ENCODE peak calls at places on chromosomes 3 and 15, in four cellular contexts. I, A, W and V are unnamed samples.

GRCh38 chr3:151346292-151346691 is 16.9 kb upstream of the P2RY13 start:
- DNase-seq in I (no peak), A (no peak), W (no peak), V (no peak)

GRCh38 chr3:56962200-56962599 is 98.3 kb upstream of the SPATA12 start:
- DNase-seq in I (no peak), A (no peak), W (no peak), V (no peak)

GRCh38 chr3:54069961-54070360 is 52.4 kb upstream of the CACNA2D3 start:
- DNase-seq in I (no peak), A (no peak), W (no peak), V (no peak)

GRCh38 chr15:92898988-92899909 is 875 bp upstream of the CHD2 start:
- DNase-seq in I (no peak), A (no peak), W (no peak), V (no peak)

GRCh38 chr3:42205800-42206514 is 60.0 kb downstream of the CCK start:
- DNase-seq in I (no peak), A (no peak), W (peak; percentile 14), V (no peak)

GRCh38 chr3:59611649-59612431 is 562.0 kb upstream of the CFAP20DC start:
- DNase-seq in I (no peak), A (no peak), W (no peak), V (no peak)

GRCh38 chr3:113968986-113969385 is 21.2 kb downstream of the ZDHHC23 start:
- DNase-seq in I (no peak), A (no peak), W (no peak), V (no peak)

GRCh38 chr3:197499427-197499826 is 56.3 kb downstream of the BDH1 start:
- DNase-seq in I (no peak), A (peak; percentile 75), W (no peak), V (no peak)

GRCh38 chr15:40843885-40844542 is at the start of gene SPINT1:
- DNase-seq in I (no peak), A (peak; percentile 82), W (no peak), V (no peak)

GRCh38 chr15:86247249-86247955 is 167.7 kb downstream of the AGBL1 start:
- DNase-seq in I (no peak), A (no peak), W (no peak), V (no peak)

GRCh38 chr3:52452126-52452525 is 1.7 kb downstream of the TNNC1 start:
- DNase-seq in I (no peak), A (no peak), W (no peak), V (no peak)

GRCh38 chr3:159637895-159638542 is 350.6 kb upstream of the IL12A start:
- DNase-seq in I (no peak), A (no peak), W (no peak), V (no peak)

GRCh38 chr3:41688595-41689380 is 273.1 kb downstream of the ULK4 start:
- DNase-seq in I (no peak), A (no peak), W (no peak), V (no peak)

DNA sequence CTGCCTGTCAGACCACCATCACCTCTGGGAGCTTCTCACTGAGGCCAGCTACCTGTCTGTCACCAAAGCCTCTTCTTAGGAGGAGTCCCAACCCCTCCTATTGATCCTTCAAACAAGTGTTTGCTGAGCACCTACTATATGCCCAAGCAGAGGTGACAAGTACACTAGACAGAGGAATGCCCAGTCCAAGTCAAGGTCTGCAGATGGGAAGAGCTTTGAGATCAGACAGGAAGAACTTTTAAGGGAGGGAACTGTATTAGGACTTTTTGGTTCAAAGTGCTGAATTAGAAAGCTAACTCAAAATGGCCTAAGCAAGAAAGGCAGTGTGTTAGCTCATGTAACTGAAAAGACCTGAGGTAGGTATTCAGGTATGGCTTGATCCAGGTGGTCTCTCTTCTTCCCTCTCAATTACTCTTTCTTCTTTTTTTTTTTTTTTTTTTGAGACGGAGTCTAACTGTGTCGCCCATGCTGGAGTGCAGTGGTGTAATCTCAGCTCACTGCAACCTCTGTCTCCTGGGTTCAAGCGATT is 3.6 kb upstream of the RAD18 start:
- DNase-seq in I (no peak), A (no peak), W (no peak), V (no peak)
- H3K4me1 ChIP-seq in I (peaks cover 28% of the 10 kb centered on the region), A (peaks cover 22% of the 10 kb centered on the region), W (peaks cover 17% of the 10 kb centered on the region), V (peaks cover 18% of the 10 kb centered on the region)

DNA sequence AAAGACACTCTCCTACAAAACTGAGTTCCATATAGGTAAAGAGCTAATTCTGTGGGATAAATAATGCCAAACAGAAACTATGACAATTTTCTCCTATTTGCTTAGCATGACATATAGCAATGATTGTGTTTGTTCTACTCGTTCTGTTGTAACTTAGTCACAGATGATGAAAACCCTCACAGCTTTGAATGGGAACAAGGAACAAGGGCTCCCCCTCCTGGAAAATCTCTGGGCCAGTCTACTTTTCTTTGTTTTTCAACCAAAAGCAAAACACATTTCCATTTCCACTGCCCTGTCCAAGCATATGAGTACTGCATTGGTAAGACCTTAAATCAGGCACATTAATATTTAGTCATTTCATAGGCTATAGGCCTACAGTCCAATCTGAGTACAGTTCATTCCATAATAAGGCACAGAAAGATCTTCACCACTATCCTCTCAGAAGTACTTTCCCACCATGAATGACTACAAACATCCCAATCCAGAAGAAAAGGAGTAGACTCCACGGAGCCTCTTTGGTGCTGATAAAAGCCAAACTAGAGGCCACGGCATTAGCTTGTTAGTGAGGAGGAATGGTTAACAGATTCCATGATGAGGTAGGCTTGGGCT is 67.1 kb downstream of the ATP8B4 start:
- DNase-seq in I (peak; percentile 50), A (peak; percentile 43), W (peak; percentile 76), V (no peak)
- TF ChIP-seq POLR2AphosphoS5 in I (no peak), A (no peak), W (no peak), V (no peak)

GRCh38 chr3:12334786-12335185 is 45.9 kb downstream of the PPARG start:
- DNase-seq in I (no peak), A (no peak), W (no peak), V (no peak)

GRCh38 chr3:12323237-12323636 is 34.4 kb downstream of the PPARG start:
- DNase-seq in I (no peak), A (no peak), W (no peak), V (no peak)

GRCh38 chr3:12325594-12326295 is 36.9 kb downstream of the PPARG start:
- DNase-seq in I (no peak), A (no peak), W (no peak), V (no peak)

GRCh38 chr3:12328132-12328915 is 39.5 kb downstream of the PPARG start:
- DNase-seq in I (no peak), A (no peak), W (no peak), V (no peak)

GRCh38 chr3:12329063-12329462 is 40.2 kb downstream of the PPARG start:
- DNase-seq in I (no peak), A (no peak), W (no peak), V (no peak)
- TF ChIP-seq CTCF in I (no peak), A (no peak), W (no peak), V (no peak)

GRCh38 chr3:134311265-134311664 is 60.6 kb upstream of the RYK start:
- DNase-seq in I (no peak), A (no peak), W (no peak), V (no peak)
- H3K4me1 ChIP-seq in I (peaks cover 32% of the 10 kb centered on the region), A (peaks cover 47% of the 10 kb centered on the region), W (peaks cover 75% of the 10 kb centered on the region), V (peaks cover 66% of the 10 kb centered on the region)

GRCh38 chr3:73719413-73719831 is 94.7 kb upstream of the PDZRN3 start:
- DNase-seq in I (no peak), A (no peak), W (peak; percentile 72), V (no peak)
- TF ChIP-seq POLR2AphosphoS5 in I (no peak), A (no peak), W (peak; percentile 47), V (no peak)